ENCODE peak calls at places on chromosomes 12 and 14, in five cellular contexts. H is NCI-H2081; W is fibroblast of lung; S is activated T-cell treated with anti-CD3 and anti-CD28 coated beads, Interleukin-2, amount 50 U/mL, for 4 hours; Y is AG09309. U is an unnamed sample.

GRCh38 chr12:24600996-24601395 is 347.9 kb downstream of the BCAT1 start:
- DNase-seq in H (no peak), W (peak), S (no peak), Y (peak), U (no peak)

GRCh38 chr12:112107728-112108447 is 695 bp downstream of the NAA25 start:
- DNase-seq in H (no peak), W (no peak), S (no peak), Y (no peak), U (no peak)

GRCh38 chr12:116309343-116309742 is 31.9 kb upstream of the MED13L start:
- DNase-seq in H (no peak), W (no peak), S (no peak), Y (no peak), U (no peak)

GRCh38 chr14:89540009-89540829 is 123.2 kb upstream of the FOXN3 start:
- DNase-seq in H (no peak), W (peak), S (no peak), Y (no peak), U (no peak)

GRCh38 chr12:106342397-106343212 is 14.9 kb upstream of the POLR3B start:
- DNase-seq in H (no peak), W (peak), S (no peak), Y (peak), U (no peak)

GRCh38 chr12:67647547-67648305 is 819 bp upstream of the DYRK2 start:
- DNase-seq in H (peak), W (peak), S (peak), Y (no peak), U (peak)

GRCh38 chr14:24741871-24742270 is 107.9 kb upstream of the GZMB start:
- DNase-seq in H (no peak), W (peak), S (no peak), Y (peak), U (no peak)

GRCh38 chr12:114936148-114937099 is 252.4 kb upstream of the TBX3 start:
- DNase-seq in H (no peak), W (peak), S (no peak), Y (no peak), U (no peak)

GRCh38 chr12:52716061-52716460 is 12.7 kb upstream of the KRT77 start:
- DNase-seq in H (no peak), W (no peak), S (no peak), Y (no peak), U (no peak)

GRCh38 chr12:77003244-77003643 is 62.1 kb downstream of the E2F7 start:
- DNase-seq in H (no peak), W (no peak), S (no peak), Y (no peak), U (no peak)

GRCh38 chr14:68506645-68507405 is 286.0 kb downstream of the ZFP36L1 start:
- DNase-seq in H (no peak), W (no peak), S (no peak), Y (no peak), U (no peak)

GRCh38 chr12:4448376-4448775 is 2.8 kb upstream of the FGF6 start:
- DNase-seq in H (no peak), W (no peak), S (no peak), Y (no peak), U (no peak)

GRCh38 chr14:41144370-41144769 is 462.3 kb upstream of the LRFN5 start:
- DNase-seq in H (no peak), W (no peak), S (no peak), Y (no peak), U (no peak)

GRCh38 chr12:99767809-99768208 is 120.3 kb downstream of the GARIN6 start:
- DNase-seq in H (peak), W (peak), S (no peak), Y (peak), U (no peak)

GRCh38 chr12:49619286-49619685 is 4.1 kb upstream of the PRPF40B start:
- DNase-seq in H (no peak), W (peak), S (no peak), Y (no peak), U (no peak)

U was measured in progenitor cell of endocrine pancreas.